ENCODE peak calls at places on chromosomes 11 and 22, in five cellular contexts. Y is H1, W is HCT116, N is HepG2, T is GM12878. P is an unnamed sample. For H3K36me3 and H3K27me3, the result is how much of the 10 kb centered on the place peaks cover.

GRCh38 chr22:19986410-19987341 is 29.9 kb downstream of the ARVCF start:
- DNase-seq in W (no peak), Y (peak), T (no peak), N (peak), P (peak)

GRCh38 chr11:76512851-76513653 is 68.2 kb downstream of the EMSY start:
- DNase-seq in Y (no peak), N (no peak), T (no peak), W (peak), P (peak)

GRCh38 chr22:47174671-47175111 is 412.2 kb downstream of the TBC1D22A start:
- DNase-seq in N (no peak), W (no peak), Y (no peak), T (no peak), P (no peak)

GRCh38 chr11:69534166-69534530 is 52.7 kb downstream of the LINC01488 start:
- DNase-seq in T (no peak), W (no peak), N (no peak), Y (no peak), P (no peak)

GRCh38 chr22:46737105-46737975 is 712 bp downstream of the CERK start:
- DNase-seq in Y (peak), W (no peak), T (no peak), N (no peak), P (no peak)

GRCh38 chr11:100105605-100106358 is 581.3 kb upstream of the ARHGAP42 start:
- DNase-seq in Y (no peak), W (no peak), T (no peak), N (no peak), P (peak)

GRCh38 chr22:50633771-50634170 is 5.8 kb upstream of the ARSA start:
- DNase-seq in T (no peak), N (no peak), Y (no peak), W (no peak), P (no peak)

GRCh38 chr11:123202155-123202714 is 7.2 kb upstream of the CLMP start:
- DNase-seq in N (no peak), Y (peak), W (no peak), T (no peak), P (no peak)

GRCh38 chr22:50180727-50181521 is 4.8 kb upstream of the TRABD start:
- DNase-seq in W (no peak), T (no peak), Y (no peak), N (no peak), P (no peak)

DNA sequence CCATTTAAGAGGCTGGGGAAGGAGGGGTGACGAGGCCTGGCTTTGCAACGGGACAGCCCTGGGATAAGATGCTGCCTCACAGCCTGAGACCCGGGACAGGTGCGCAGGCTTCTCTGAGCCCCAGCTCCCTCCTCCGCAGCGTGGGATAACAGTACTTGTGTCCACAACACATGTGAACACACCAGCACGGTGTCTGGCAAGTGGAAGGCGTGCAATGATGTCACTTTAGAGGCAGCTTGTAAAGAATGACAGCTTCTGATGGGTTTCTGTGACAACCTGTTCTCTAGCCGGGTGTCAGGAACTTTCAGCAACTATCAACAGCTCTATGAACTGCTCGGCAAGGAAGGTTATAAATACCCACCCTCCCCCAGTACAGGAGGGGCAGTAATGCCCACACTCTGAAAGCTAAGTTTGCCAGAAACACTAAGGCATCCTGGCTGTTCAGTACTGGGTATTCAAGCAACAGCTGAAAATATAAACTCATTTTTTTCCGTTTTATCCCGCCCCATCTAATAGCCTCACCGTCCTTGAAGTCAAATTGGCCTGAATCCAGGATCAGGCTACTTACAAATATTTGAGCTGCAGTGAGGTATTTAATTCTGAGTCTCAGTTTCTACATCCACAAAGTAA is 59.7 kb downstream of the MYH9 start:
- DNase-seq in Y (no peak), W (no peak), N (no peak), T (no peak), P (no peak)
- H3K36me3 ChIP-seq in Y (under half), W (half or more), N (half or more), T (under half), P (half or more)

GRCh38 chr22:44276706-44277403 is 35.9 kb downstream of the SHISAL1 start:
- DNase-seq in W (no peak), Y (no peak), T (no peak), N (no peak), P (no peak)
- TF ChIP-seq YY1 in W (no peak), Y (no peak), T (no peak), N (no peak), P (no peak)

GRCh38 chr22:36680038-36680437 is 23.5 kb downstream of the CACNG2 start:
- DNase-seq in N (no peak), T (no peak), Y (no peak), W (no peak), P (no peak)

GRCh38 chr22:36687516-36687915 is 16.0 kb downstream of the CACNG2 start:
- DNase-seq in W (no peak), N (no peak), T (no peak), Y (no peak), P (no peak)

GRCh38 chr22:36678477-36678876 is 25.1 kb downstream of the CACNG2 start:
- DNase-seq in N (no peak), T (no peak), Y (no peak), W (no peak), P (no peak)

DNA sequence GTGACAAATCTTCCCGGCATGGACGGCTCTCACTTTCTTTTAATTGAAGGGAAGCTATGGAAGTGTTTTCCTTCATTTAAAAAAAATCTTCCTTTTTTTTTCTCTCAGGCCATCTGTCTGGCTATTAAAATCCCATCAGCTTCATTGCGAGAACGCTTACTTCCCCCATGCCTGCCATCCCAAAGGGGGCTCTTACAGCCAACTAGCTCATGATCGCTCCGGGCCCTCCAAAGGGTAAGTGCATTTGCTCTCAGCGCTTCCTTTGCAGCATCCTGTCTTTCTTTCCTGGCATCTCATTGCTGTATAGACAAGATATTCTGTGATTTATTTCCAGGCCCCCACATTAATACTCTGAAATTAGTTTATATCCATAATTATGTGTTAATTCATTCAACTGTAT is 20.7 kb downstream of the CACNG2 start:
- DNase-seq in W (no peak), N (no peak), Y (no peak), T (no peak), P (no peak)
- H3K27me3 ChIP-seq in W (under half), N (half or more), Y (under half), T (under half), P (under half)

DNA sequence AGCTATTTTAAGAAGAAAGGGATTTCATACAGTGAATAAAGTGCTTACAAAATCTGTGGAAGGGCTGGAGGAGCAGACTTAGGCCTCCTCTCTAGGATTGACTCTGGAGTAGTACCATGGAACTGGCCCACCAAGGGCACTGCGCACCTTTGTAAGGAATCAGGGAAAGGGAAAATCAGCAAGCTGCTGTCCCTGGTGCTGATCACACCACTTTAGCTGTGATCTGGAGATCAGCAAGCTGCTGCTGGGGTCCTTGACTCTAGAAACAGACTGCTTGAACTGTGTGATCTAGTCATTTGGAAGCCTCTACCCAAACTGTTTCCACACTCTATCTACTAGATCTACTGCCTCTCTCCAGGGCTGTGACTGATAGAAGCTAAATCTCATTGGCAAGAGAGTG is 18.4 kb upstream of the TECTA start:
- DNase-seq in N (no peak), Y (peak), T (no peak), W (no peak), P (no peak)
- H3K36me3 ChIP-seq in N (under half), Y (under half), T (under half), W (under half), P (under half)

GRCh38 chr11:66219846-66220565 is 48.4 kb upstream of the RAB1B start:
- DNase-seq in Y (no peak), W (no peak), T (no peak), N (no peak), P (no peak)
- TF ChIP-seq YY1 in Y (no peak), W (no peak), T (no peak), N (no peak), P (no peak)

GRCh38 chr11:20671856-20672546 is 2.6 kb downstream of the NELL1 start:
- DNase-seq in N (peak), W (peak), Y (no peak), T (no peak), P (no peak)

GRCh38 chr11:20669833-20670684 is 673 bp downstream of the NELL1 start:
- DNase-seq in W (no peak), N (no peak), Y (peak), T (no peak), P (no peak)

GRCh38 chr11:20670932-20671403 is 1.6 kb downstream of the NELL1 start:
- DNase-seq in N (no peak), Y (peak), T (no peak), W (no peak), P (no peak)

GRCh38 chr11:20668410-20668809 is 976 bp upstream of the NELL1 start:
- DNase-seq in Y (no peak), T (no peak), N (no peak), W (no peak), P (no peak)

DNA sequence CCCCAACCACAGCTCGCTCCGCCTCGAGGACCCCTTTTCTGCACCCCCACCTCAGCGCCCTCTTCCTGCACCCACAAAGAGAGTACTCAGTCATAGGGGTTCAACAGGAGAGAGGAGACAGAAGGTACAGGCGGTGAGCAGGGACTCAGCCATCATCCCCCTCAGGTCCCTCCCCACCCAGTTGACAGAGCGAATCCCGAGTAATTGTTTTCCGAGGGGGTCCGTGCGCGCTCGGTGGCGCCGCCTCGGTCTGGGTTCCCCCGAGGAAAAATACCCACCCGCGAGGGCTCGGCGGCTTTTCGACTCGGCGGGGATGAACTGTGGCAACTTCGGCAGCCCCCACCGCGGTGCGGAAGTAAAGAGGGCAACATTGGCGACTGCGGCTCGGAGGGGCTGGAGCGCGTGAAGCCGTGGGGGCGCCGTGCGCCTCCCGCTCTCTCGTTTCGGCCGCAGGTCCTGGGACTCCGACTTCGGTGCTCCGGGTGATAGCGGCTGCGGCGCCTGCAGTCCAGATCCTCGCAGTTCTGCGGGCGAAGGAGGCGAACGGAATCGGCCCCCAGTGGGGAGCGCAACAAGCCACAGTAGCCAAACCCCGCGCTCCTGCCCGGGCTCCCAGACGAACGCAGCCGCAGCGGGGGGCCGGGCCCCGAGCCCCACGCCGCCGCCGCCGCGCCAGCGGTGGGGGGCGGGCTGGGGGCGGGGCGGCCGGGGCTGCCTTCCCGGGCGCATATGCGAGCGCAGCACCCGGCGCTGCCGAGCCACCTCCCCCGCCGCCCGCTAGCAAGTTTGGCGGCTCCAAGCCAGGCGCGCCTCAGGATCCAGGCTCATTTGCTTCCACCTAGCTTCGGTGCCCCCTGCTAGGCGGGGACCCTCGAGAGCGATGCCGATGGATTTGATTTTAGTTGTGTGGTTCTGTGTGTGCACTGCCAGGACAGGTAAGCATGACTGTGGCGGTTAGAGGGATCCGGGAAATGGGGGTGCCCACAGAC is at the start of gene NELL1:
- DNase-seq in N (no peak), T (no peak), Y (peak), W (no peak), P (no peak)
- H3K27me3 ChIP-seq in N (under half), T (under half), Y (under half), W (under half), P (half or more)